ENCODE peak calls at places on chromosome 19, in eight cellular contexts. E is ascending aorta, S is NCI-H748 treated with DMSO at 0.1 percent for 48 hours, J is HEK293T, M is GM12878, P is endothelial cell, O is Panc1, C is HT-29. K is an unnamed sample.

GRCh38 chr19:20079487-20079886 is 1.7 kb downstream of the ZNF90 start:
- DNase-seq in S (no peak), O (no peak), J (no peak), E (no peak), C (no peak), M (no peak), P (no peak), K (no peak)

GRCh38 chr19:782195-783043 is 14.8 kb upstream of the PTBP1 start:
- DNase-seq in P (peak), O (no peak), S (no peak), J (no peak), M (no peak), C (peak), E (no peak), K (peak)

GRCh38 chr19:12993562-12993961 is 1.7 kb upstream of the NFIX start:
- DNase-seq in M (no peak), E (no peak), S (no peak), J (no peak), O (no peak), P (no peak), C (no peak), K (no peak)

GRCh38 chr19:41599175-41599966 is 23.4 kb downstream of the CEACAM21 start:
- DNase-seq in J (no peak), S (no peak), C (no peak), P (no peak), O (no peak), M (no peak), E (no peak), K (no peak)

GRCh38 chr19:39372047-39372802 is 18.7 kb downstream of the PAF1 start:
- DNase-seq in E (peak), C (no peak), P (no peak), M (no peak), J (no peak), S (no peak), O (no peak), K (no peak)

GRCh38 chr19:37982655-37983054 is 75.6 kb downstream of the SIPA1L3 start:
- DNase-seq in P (no peak), C (no peak), E (no peak), S (no peak), O (no peak), J (no peak), M (no peak), K (no peak)

GRCh38 chr19:35518313-35518712 is 4.9 kb upstream of the DMKN start:
- DNase-seq in P (no peak), O (peak), M (no peak), J (no peak), S (no peak), C (no peak), E (no peak), K (no peak)

GRCh38 chr19:4380254-4380727 is 20.1 kb downstream of the SH3GL1 start:
- DNase-seq in J (no peak), S (no peak), P (no peak), C (no peak), M (no peak), O (no peak), E (no peak), K (no peak)

GRCh38 chr19:8335343-8336071 is 7.6 kb downstream of the KANK3 start:
- DNase-seq in M (no peak), J (no peak), E (no peak), O (no peak), P (no peak), C (no peak), S (no peak), K (no peak)

GRCh38 chr19:35150445-35150844 is 4.1 kb upstream of the FXYD5 start:
- DNase-seq in M (no peak), O (no peak), P (no peak), E (no peak), S (no peak), J (no peak), C (no peak), K (no peak)

GRCh38 chr19:41324921-41325639 is 15.1 kb downstream of the CCDC97 start:
- DNase-seq in M (no peak), J (no peak), S (no peak), C (peak), P (peak), O (no peak), E (peak), K (no peak)

GRCh38 chr19:14413765-14414171 is 5.4 kb downstream of the DDX39A start:
- DNase-seq in P (no peak), C (no peak), M (no peak), S (no peak), J (no peak), E (no peak), O (no peak), K (peak)

GRCh38 chr19:543912-544608 is at the start of gene GZMM:
- DNase-seq in E (no peak), S (no peak), J (no peak), O (no peak), P (no peak), C (no peak), M (no peak), K (no peak)

GRCh38 chr19:1315470-1316166 is 29.9 kb downstream of the EFNA2 start:
- DNase-seq in S (no peak), C (peak), J (peak), O (no peak), P (peak), E (no peak), M (no peak), K (peak)

GRCh38 chr19:47723573-47723923 is 10.3 kb downstream of the EHD2 start:
- DNase-seq in J (no peak), M (no peak), C (peak), P (no peak), E (peak), O (no peak), S (no peak), K (no peak)